ENCODE peak calls at places on chromosome 6, in nine cellular contexts. R is hippocampal formation, Q is HTR-8/SVneo, J is NCI-H1436, U is right cardiac atrium, S is T-helper 9 cell, E is NCI-H146, Y is AG04449, K is dermis microvascular lymphatic vessel endothelial cell. M is an unnamed sample.

GRCh38 chr6:152176219-152176745 is 368.8 kb downstream of the ESR1 start:
- DNase-seq in E (no peak), Y (no peak), R (no peak), S (no peak), J (no peak), Q (no peak), K (no peak), U (no peak), M (no peak)

GRCh38 chr6:131182991-131183425 is 47.7 kb downstream of the AKAP7 start:
- DNase-seq in Y (no peak), Q (no peak), J (peak), U (no peak), S (no peak), K (peak), R (peak), E (peak), M (no peak)

GRCh38 chr6:90860822-90861601 is 274.1 kb upstream of the MAP3K7 start:
- DNase-seq in Y (no peak), R (peak), S (no peak), Q (no peak), K (no peak), U (no peak), E (no peak), J (no peak), M (no peak)

GRCh38 chr6:154907293-154907692 is 87.8 kb upstream of the TIAM2 start:
- DNase-seq in R (no peak), U (no peak), Q (no peak), S (no peak), E (no peak), J (no peak), K (no peak), Y (no peak), M (no peak)

GRCh38 chr6:111052171-111052570 is 35.1 kb upstream of the SLC16A10 start:
- DNase-seq in K (no peak), R (no peak), S (no peak), Q (no peak), Y (no peak), J (no peak), U (no peak), E (no peak), M (no peak)

GRCh38 chr6:20642441-20642840 is 108.2 kb downstream of the CDKAL1 start:
- DNase-seq in U (no peak), J (no peak), S (no peak), Q (no peak), Y (no peak), K (no peak), E (no peak), R (no peak), M (no peak)

GRCh38 chr6:156827382-156827781 is 50.2 kb downstream of the ARID1B start:
- DNase-seq in Q (no peak), J (no peak), K (no peak), U (no peak), R (no peak), E (peak), S (no peak), Y (no peak), M (no peak)

GRCh38 chr6:15441215-15441868 is 195.5 kb downstream of the JARID2 start:
- DNase-seq in K (peak), R (peak), Q (peak), S (peak), Y (no peak), J (peak), U (no peak), E (peak), M (peak)

GRCh38 chr6:139265512-139266190 is 26.1 kb downstream of the TXLNB start:
- DNase-seq in E (no peak), Q (no peak), K (no peak), S (no peak), Y (no peak), R (no peak), U (no peak), J (no peak), M (no peak)

GRCh38 chr6:46969206-46969605 is 47.5 kb upstream of the ADGRF5 start:
- DNase-seq in E (no peak), R (no peak), Q (no peak), S (no peak), K (no peak), U (no peak), J (no peak), Y (no peak), M (no peak)